ENCODE peak calls at places on chromosomes 3 and 15, in seven cellular contexts. Q, X, S, T, B, J and U are unnamed samples.

GRCh38 chr15:70474367-70474681 is 289.0 kb downstream of the UACA start:
- DNase-seq in J (peak; percentile 32), T (no peak), Q (no peak), S (no peak), X (no peak), B (no peak), U (no peak)

GRCh38 chr3:76873509-76874242 is 166.2 kb upstream of the ROBO2 start:
- DNase-seq in B (no peak), Q (no peak), J (no peak), X (no peak), T (no peak), S (no peak), U (no peak)

GRCh38 chr15:98866503-98866902 is 141.1 kb downstream of the PGPEP1L start:
- DNase-seq in J (no peak), Q (no peak), B (no peak), X (peak; percentile 94), S (no peak), T (no peak), U (no peak)

GRCh38 chr3:156606729-156607128 is 51.8 kb upstream of the SSR3 start:
- DNase-seq in S (no peak), B (no peak), Q (no peak), T (no peak), J (no peak), X (no peak), U (no peak)

GRCh38 chr15:34837246-34838016 is 42.1 kb upstream of the ACTC1 start:
- DNase-seq in Q (no peak), S (no peak), X (peak; percentile 93), T (no peak), B (no peak), J (no peak), U (no peak)

GRCh38 chr3:181050738-181051137 is 61.2 kb upstream of the DNAJC19 start:
- DNase-seq in Q (no peak), J (no peak), S (no peak), B (no peak), T (no peak), X (no peak), U (no peak)

GRCh38 chr3:179949428-179949827 is 87.3 kb downstream of the PEX5L start:
- DNase-seq in J (no peak), X (no peak), T (no peak), B (no peak), Q (no peak), S (peak; percentile 50), U (no peak)

GRCh38 chr3:73226026-73226425 is 164.6 kb downstream of the EBLN2 start:
- DNase-seq in B (no peak), Q (no peak), T (no peak), X (peak; percentile 34), J (no peak), S (no peak), U (no peak)

GRCh38 chr3:81651139-81651538 is 110.3 kb downstream of the GBE1 start:
- DNase-seq in X (no peak), J (no peak), Q (no peak), B (no peak), S (no peak), T (no peak), U (no peak)

GRCh38 chr3:114558271-114558670 is 264.4 kb downstream of the TIGIT start:
- DNase-seq in Q (no peak), J (no peak), S (no peak), T (no peak), X (peak; percentile 59), B (no peak), U (no peak)

GRCh38 chr3:171736556-171736955 is 73.7 kb downstream of the PLD1 start:
- DNase-seq in X (no peak), Q (no peak), S (no peak), J (no peak), T (no peak), B (no peak), U (no peak)

DNA sequence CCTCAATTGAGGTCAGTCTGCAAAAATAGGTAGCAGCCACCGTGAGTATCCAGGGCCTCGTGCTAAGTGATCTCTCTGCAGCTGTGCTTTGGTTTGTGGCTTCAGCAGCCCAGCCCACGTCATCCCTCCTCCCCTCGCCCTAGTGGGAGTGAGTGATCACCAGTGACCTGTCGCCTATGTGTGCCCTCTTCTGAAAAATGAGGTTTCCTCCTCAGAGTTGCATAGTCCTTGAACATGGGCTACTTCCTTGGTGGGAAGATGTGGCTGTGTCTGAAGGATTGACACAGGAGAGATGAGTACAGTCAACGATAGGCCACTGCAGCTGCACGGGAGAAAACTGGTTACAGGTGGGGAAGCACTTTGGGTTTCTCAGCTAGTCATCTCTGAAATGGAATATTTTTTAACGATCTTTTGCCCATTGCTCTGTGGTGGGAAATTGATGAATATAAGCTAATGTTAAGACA is 144.8 kb upstream of the BHLHE40 start:
- DNase-seq in T (peak; percentile 56), J (no peak), Q (no peak), X (peak; percentile 72), B (no peak), S (peak; percentile 16), U (no peak)
- H3K4me1 ChIP-seq in T (peaks cover 61% of the 10 kb centered on the region), J (peaks cover 16% of the 10 kb centered on the region), Q (no peaks in the 10 kb centered on the region), X (peaks cover 9% of the 10 kb centered on the region), B (no peaks in the 10 kb centered on the region), S (peaks cover 18% of the 10 kb centered on the region), U (no peaks in the 10 kb centered on the region)

GRCh38 chr3:177565981-177566380 is 368.7 kb upstream of the TBL1XR1 start:
- DNase-seq in T (no peak), Q (no peak), B (no peak), J (no peak), S (no peak), X (no peak), U (no peak)
- H3K27ac ChIP-seq in T (no peak overlapping the region), Q (no peak overlapping the region), B (no peak overlapping the region), J (no peak overlapping the region), S (no peak overlapping the region), X (no peak overlapping the region), U (no peak overlapping the region)

GRCh38 chr15:25188051-25188450 is 233.3 kb downstream of the SNRPN start:
- DNase-seq in T (no peak), Q (peak; percentile 19), B (no peak), X (no peak), J (no peak), S (no peak), U (no peak)

GRCh38 chr15:25185791-25186190 is 231.0 kb downstream of the SNRPN start:
- DNase-seq in B (no peak), X (no peak), Q (peak; percentile 21), T (no peak), J (no peak), S (no peak), U (no peak)

GRCh38 chr15:25188551-25189101 is 233.8 kb downstream of the SNRPN start:
- DNase-seq in T (no peak), S (no peak), Q (peak; percentile 4), B (no peak), X (no peak), J (no peak), U (no peak)

GRCh38 chr15:25186411-25186810 is 231.6 kb downstream of the SNRPN start:
- DNase-seq in B (no peak), S (no peak), T (no peak), X (no peak), J (no peak), Q (peak; percentile 19), U (no peak)

GRCh38 chr15:25186906-25187645 is 232.3 kb downstream of the SNRPN start:
- DNase-seq in J (no peak), T (no peak), Q (peak; percentile 36), S (no peak), X (no peak), B (no peak), U (no peak)
- H3K9me3 ChIP-seq in J (no peaks in the 10 kb centered on the region), T (no peaks in the 10 kb centered on the region), Q (peaks cover 3% of the 10 kb centered on the region), S (no peaks in the 10 kb centered on the region), X (no peaks in the 10 kb centered on the region), B (no peaks in the 10 kb centered on the region), U (peaks cover 10% of the 10 kb centered on the region)

GRCh38 chr3:196220991-196221390 is 4.7 kb downstream of the SLC51A start:
- DNase-seq in Q (no peak), X (no peak), T (no peak), J (no peak), B (no peak), S (no peak), U (no peak)
- H3K4me1 ChIP-seq in Q (peaks cover 3% of the 10 kb centered on the region), X (peaks cover 5% of the 10 kb centered on the region), T (peaks cover 12% of the 10 kb centered on the region), J (peaks cover 18% of the 10 kb centered on the region), B (no peaks in the 10 kb centered on the region), S (peaks cover 9% of the 10 kb centered on the region), U (peaks cover 3% of the 10 kb centered on the region)

GRCh38 chr15:63040954-63041353 is 1.6 kb upstream of the TPM1 start:
- DNase-seq in B (no peak), Q (peak; percentile 65), T (no peak), X (no peak), S (no peak), J (no peak), U (no peak)

GRCh38 chr15:63039811-63040210 is 2.7 kb upstream of the TPM1 start:
- DNase-seq in X (no peak), T (no peak), S (no peak), Q (no peak), J (no peak), B (no peak), U (no peak)

GRCh38 chr15:63040509-63040908 is 2.0 kb upstream of the TPM1 start:
- DNase-seq in T (no peak), B (no peak), Q (no peak), J (no peak), X (no peak), S (no peak), U (no peak)

GRCh38 chr15:63037996-63038720 is 4.4 kb upstream of the TPM1 start:
- DNase-seq in S (no peak), B (no peak), J (no peak), X (no peak), Q (no peak), T (no peak), U (no peak)

GRCh38 chr15:63038926-63039673 is 3.4 kb upstream of the TPM1 start:
- DNase-seq in X (peak; percentile 91), Q (no peak), T (no peak), B (no peak), S (no peak), J (no peak), U (no peak)
- H3K27ac ChIP-seq in X (no peak overlapping the region), Q (peak overlapping the region; percentile 94), T (no peak overlapping the region), B (no peak overlapping the region), S (no peak overlapping the region), J (no peak overlapping the region), U (no peak overlapping the region)

DNA sequence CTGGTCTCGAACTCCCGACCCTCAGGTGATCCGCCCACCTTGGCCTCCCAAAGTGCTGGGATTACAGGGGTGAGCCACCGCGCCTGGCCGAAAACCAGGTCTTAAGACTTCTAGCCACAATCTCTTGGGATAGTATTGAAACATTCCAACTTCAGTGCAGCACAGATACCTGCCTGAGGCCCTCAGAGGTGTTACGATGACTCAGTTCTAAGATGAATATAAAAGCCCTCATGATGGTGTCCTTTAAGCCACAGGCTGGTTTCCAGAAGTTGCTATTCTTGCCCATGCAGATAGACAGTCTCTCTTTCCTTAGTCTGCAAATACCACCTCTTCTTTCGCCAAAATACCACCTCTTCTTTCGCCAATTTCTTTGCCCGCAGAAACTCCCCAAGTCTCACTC is 69.0 kb downstream of the RARB start:
- DNase-seq in S (no peak), J (no peak), T (no peak), B (no peak), Q (no peak), X (no peak), U (no peak)
- H3K9me3 ChIP-seq in S (no peaks in the 10 kb centered on the region), J (peaks cover 12% of the 10 kb centered on the region), T (peaks cover 6% of the 10 kb centered on the region), B (peaks cover 4% of the 10 kb centered on the region), Q (peaks cover 39% of the 10 kb centered on the region), X (no peaks in the 10 kb centered on the region), U (no peaks in the 10 kb centered on the region)